ENCODE peak calls at places on chromosomes 6 and 20, in eight cellular contexts. K, D, G, W, H, B, V and L are unnamed samples.

GRCh38 chr20:62356143-62356947 is 10.8 kb downstream of the LAMA5 start:
- DNase-seq in K (no peak), D (peak; percentile 57), G (no peak), W (no peak), H (peak; percentile 76), B (peak; percentile 66), V (no peak), L (no peak)

GRCh38 chr6:28525496-28526039 is at the start of gene GPX5:
- DNase-seq in K (no peak), D (no peak), G (no peak), W (no peak), H (no peak), B (no peak), V (no peak), L (peak; percentile 21)

GRCh38 chr6:147710890-147711289 is 202.4 kb downstream of the SAMD5 start:
- DNase-seq in K (no peak), D (no peak), G (no peak), W (no peak), H (no peak), B (no peak), V (no peak), L (no peak)

GRCh38 chr20:3592931-3593330 is 70.3 kb downstream of the GFRA4 start:
- DNase-seq in K (no peak), D (no peak), G (no peak), W (no peak), H (no peak), B (no peak), V (no peak), L (no peak)

GRCh38 chr20:53276143-53276542 is 304.0 kb downstream of the TSHZ2 start:
- DNase-seq in K (no peak), D (no peak), G (no peak), W (peak; percentile 32), H (peak; percentile 79), B (no peak), V (no peak), L (no peak)

GRCh38 chr6:136771306-136771705 is 21.0 kb downstream of the MAP3K5 start:
- DNase-seq in K (no peak), D (no peak), G (no peak), W (no peak), H (no peak), B (no peak), V (no peak), L (no peak)

GRCh38 chr6:293185-294174 is 1.2 kb downstream of the DUSP22 start:
- DNase-seq in K (no peak), D (peak; percentile 53), G (no peak), W (peak; percentile 58), H (peak; percentile 72), B (no peak), V (no peak), L (peak; percentile 20)

GRCh38 chr6:169782966-169783760 is 31.7 kb downstream of the ERMARD start:
- DNase-seq in K (no peak), D (no peak), G (no peak), W (no peak), H (no peak), B (no peak), V (no peak), L (no peak)

GRCh38 chr6:6801635-6802218 is 213.2 kb downstream of the LY86 start:
- DNase-seq in K (no peak), D (no peak), G (peak; percentile 16), W (no peak), H (no peak), B (no peak), V (no peak), L (no peak)

GRCh38 chr6:100464910-100465700 is at the start of gene SIM1:
- DNase-seq in K (no peak), D (no peak), G (no peak), W (peak; percentile 41), H (peak; percentile 81), B (peak; percentile 22), V (no peak), L (no peak)

GRCh38 chr20:23048283-23049200 is 930 bp downstream of the THBD start:
- DNase-seq in K (no peak), D (peak; percentile 49), G (peak; percentile 79), W (peak; percentile 48), H (peak; percentile 85), B (peak; percentile 60), V (peak; percentile 89), L (no peak)

GRCh38 chr20:45987108-45987780 is 15.2 kb upstream of the ZNF335 start:
- DNase-seq in K (peak; percentile 62), D (peak; percentile 61), G (peak; percentile 79), W (peak; percentile 55), H (peak; percentile 90), B (peak; percentile 75), V (peak; percentile 87), L (peak; percentile 74)

GRCh38 chr6:27720607-27721580 is 191.3 kb downstream of the OR2B2 start:
- DNase-seq in K (no peak), D (no peak), G (no peak), W (no peak), H (no peak), B (no peak), V (no peak), L (no peak)

GRCh38 chr6:31485063-31485462 is 12.9 kb upstream of the MICB start:
- DNase-seq in K (no peak), D (no peak), G (no peak), W (no peak), H (no peak), B (no peak), V (no peak), L (no peak)

GRCh38 chr6:130018830-130019795 is 732 bp downstream of the L3MBTL3 start:
- DNase-seq in K (peak; percentile 20), D (peak; percentile 54), G (peak; percentile 49), W (peak; percentile 34), H (peak; percentile 76), B (peak; percentile 53), V (peak; percentile 55), L (peak; percentile 52)

GRCh38 chr6:108438918-108439317 is 121.8 kb upstream of the FOXO3 start:
- DNase-seq in K (no peak), D (no peak), G (no peak), W (no peak), H (no peak), B (no peak), V (no peak), L (no peak)

GRCh38 chr6:108434222-108434621 is 126.5 kb upstream of the FOXO3 start:
- DNase-seq in K (no peak), D (no peak), G (no peak), W (no peak), H (no peak), B (no peak), V (no peak), L (no peak)

GRCh38 chr6:108437821-108438220 is 122.9 kb upstream of the FOXO3 start:
- DNase-seq in K (no peak), D (no peak), G (no peak), W (no peak), H (no peak), B (no peak), V (no peak), L (no peak)

GRCh38 chr6:108435391-108435790 is 125.3 kb upstream of the FOXO3 start:
- DNase-seq in K (no peak), D (no peak), G (no peak), W (no peak), H (no peak), B (no peak), V (no peak), L (no peak)

DNA sequence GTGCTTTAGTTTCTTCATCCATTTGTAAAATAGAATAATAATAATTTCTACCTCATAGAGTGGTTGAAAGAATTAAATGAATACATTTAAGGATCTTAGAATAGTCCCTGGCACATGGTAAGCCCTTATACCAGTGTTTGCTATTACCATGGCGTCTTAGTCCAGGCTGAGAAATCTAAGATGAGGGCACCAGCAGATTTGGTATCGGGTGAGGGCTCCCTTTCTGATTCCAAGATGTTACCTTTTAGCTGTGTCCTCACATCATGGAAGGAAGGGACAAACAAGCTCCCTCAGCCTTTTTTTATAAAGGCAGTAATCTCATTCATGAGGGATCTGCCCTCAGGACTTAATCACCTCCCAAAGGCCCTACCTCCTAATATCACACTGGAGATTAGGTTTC is 123.9 kb upstream of the FOXO3 start:
- DNase-seq in K (no peak), D (no peak), G (no peak), W (no peak), H (no peak), B (no peak), V (no peak), L (no peak)
- H3K27me3 ChIP-seq in K (no peaks in the 10 kb centered on the region), D (no peaks in the 10 kb centered on the region), G (no peaks in the 10 kb centered on the region), W (no peaks in the 10 kb centered on the region), H (no peaks in the 10 kb centered on the region), B (no peaks in the 10 kb centered on the region), V (no peaks in the 10 kb centered on the region), L (no peaks in the 10 kb centered on the region)

GRCh38 chr20:51640743-51641142 is 98.2 kb upstream of the NFATC2 start:
- DNase-seq in K (no peak), D (no peak), G (no peak), W (no peak), H (no peak), B (no peak), V (no peak), L (no peak)
- H3K9me3 ChIP-seq in K (no peaks in the 10 kb centered on the region), D (no peaks in the 10 kb centered on the region), G (no peaks in the 10 kb centered on the region), W (no peaks in the 10 kb centered on the region), H (no peaks in the 10 kb centered on the region), B (no peaks in the 10 kb centered on the region), V (no peaks in the 10 kb centered on the region), L (no peaks in the 10 kb centered on the region)

GRCh38 chr20:33601861-33602260 is 60.3 kb upstream of the C20orf144 start:
- DNase-seq in K (no peak), D (no peak), G (no peak), W (no peak), H (no peak), B (no peak), V (no peak), L (no peak)
- H3K27ac ChIP-seq in K (no peak overlapping the region), D (no peak overlapping the region), G (no peak overlapping the region), W (no peak overlapping the region), H (no peak overlapping the region), B (no peak overlapping the region), V (no peak overlapping the region), L (no peak overlapping the region)

DNA sequence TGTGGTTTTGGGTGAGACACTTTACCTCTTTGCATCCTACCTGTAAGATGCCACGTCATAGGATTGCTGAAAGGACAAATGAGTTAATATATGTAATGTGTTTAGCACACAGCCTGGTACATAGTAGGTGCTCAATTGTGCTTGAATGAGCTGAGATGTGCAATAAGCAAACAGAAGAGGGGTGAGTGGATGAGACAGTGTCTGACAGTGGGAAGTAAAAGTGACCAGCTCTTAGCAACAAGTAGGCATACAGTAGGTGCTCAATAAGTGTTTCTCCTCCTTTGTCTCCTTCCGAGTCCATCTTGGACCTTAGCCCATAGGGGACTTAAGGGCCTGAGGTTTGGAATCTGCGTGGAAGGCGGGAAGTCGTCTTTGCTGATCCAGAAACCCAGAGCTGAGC is 104.7 kb downstream of the CEBPB start:
- DNase-seq in K (no peak), D (no peak), G (no peak), W (no peak), H (no peak), B (no peak), V (no peak), L (no peak)
- H3K27me3 ChIP-seq in K (no peaks in the 10 kb centered on the region), D (no peaks in the 10 kb centered on the region), G (no peaks in the 10 kb centered on the region), W (no peaks in the 10 kb centered on the region), H (no peaks in the 10 kb centered on the region), B (no peaks in the 10 kb centered on the region), V (no peaks in the 10 kb centered on the region), L (no peaks in the 10 kb centered on the region)

DNA sequence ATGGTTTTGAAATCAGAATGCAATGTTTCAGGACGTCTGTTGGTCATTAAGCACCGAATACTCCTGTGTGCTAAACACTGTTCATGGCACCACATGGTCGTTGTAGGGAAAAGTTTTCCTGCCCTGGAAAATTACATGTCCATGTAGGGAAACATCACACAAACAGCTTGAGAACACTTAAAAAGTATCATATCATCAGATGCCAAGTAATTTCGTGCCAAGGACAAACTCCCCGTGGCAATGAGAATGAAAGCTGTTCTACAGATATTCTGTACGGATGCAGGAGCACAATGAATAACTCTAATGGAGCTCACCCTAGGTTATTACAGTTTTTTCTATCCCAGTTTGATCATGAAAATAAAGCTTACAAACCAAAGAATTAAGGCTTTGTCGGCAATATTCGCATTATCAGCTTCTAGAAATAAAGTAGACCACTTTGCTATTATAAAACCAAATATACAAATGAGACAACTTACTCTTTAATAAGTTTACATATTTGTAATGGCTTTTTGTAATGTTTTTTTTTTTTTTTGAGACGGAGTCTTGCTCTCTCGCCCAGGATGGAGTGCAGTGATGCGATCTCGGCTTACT is 4.6 kb upstream of the DST start:
- DNase-seq in K (no peak), D (no peak), G (no peak), W (no peak), H (no peak), B (peak; percentile 29), V (no peak), L (no peak)
- H3K9me3 ChIP-seq in K (no peaks in the 10 kb centered on the region), D (no peaks in the 10 kb centered on the region), G (no peaks in the 10 kb centered on the region), W (no peaks in the 10 kb centered on the region), H (no peaks in the 10 kb centered on the region), B (no peaks in the 10 kb centered on the region), V (no peaks in the 10 kb centered on the region), L (no peaks in the 10 kb centered on the region)